ENCODE peak calls at places on chromosomes 16 and 17, in four cellular contexts. One of them, this sample, is unnamed. For H3K4me1, the result is how much of the 10 kb centered on the place peaks cover.

GRCh38 chr17:37844977-37845293 is 79.3 kb upstream of the TBC1D3K start:
- DNase-seq in GM23248: no peak
- DNase-seq in SJSA1: no peak
- DNase-seq in PC-9: no peak
- DNase-seq in this sample: no peak

GRCh38 chr16:85182774-85183173 is 70.5 kb upstream of the CIBAR2 start:
- DNase-seq in GM23248: no peak
- DNase-seq in PC-9: no peak
- DNase-seq in SJSA1: no peak
- DNase-seq in this sample: no peak

GRCh38 chr16:85988723-85989313 is 89.9 kb downstream of the IRF8 start:
- DNase-seq in GM23248: no peak
- DNase-seq in SJSA1: no peak
- DNase-seq in PC-9: no peak
- DNase-seq in this sample: no peak

GRCh38 chr16:50619702-50620491 is 61.2 kb downstream of the SNX20 start:
- DNase-seq in GM23248: no peak
- DNase-seq in PC-9: no peak
- DNase-seq in SJSA1: no peak
- DNase-seq in this sample: no peak

GRCh38 chr17:15404116-15404730 is 62.8 kb upstream of the TEKT3 start:
- DNase-seq in PC-9: no peak
- DNase-seq in GM23248: peak
- DNase-seq in SJSA1: no peak
- DNase-seq in this sample: no peak

GRCh38 chr16:85659805-85660511 is 28.8 kb downstream of the GINS2 start:
- DNase-seq in PC-9: no peak
- DNase-seq in GM23248: peak
- DNase-seq in SJSA1: peak
- DNase-seq in this sample: peak

GRCh38 chr17:41777579-41778188 is 8.8 kb downstream of the JUP start:
- DNase-seq in GM23248: peak
- DNase-seq in SJSA1: peak
- DNase-seq in PC-9: peak
- DNase-seq in this sample: peak

GRCh38 chr17:42537156-42537805 is 1.2 kb downstream of the NAGLU start:
- DNase-seq in PC-9: no peak
- DNase-seq in SJSA1: no peak
- DNase-seq in GM23248: no peak
- DNase-seq in this sample: no peak

GRCh38 chr17:55161935-55162555 is 102.7 kb upstream of the HLF start:
- DNase-seq in GM23248: peak
- DNase-seq in SJSA1: peak
- DNase-seq in PC-9: peak
- DNase-seq in this sample: no peak

GRCh38 chr16:89956511-89957213 is 8.1 kb downstream of the DEF8 start:
- DNase-seq in GM23248: no peak
- DNase-seq in PC-9: no peak
- DNase-seq in SJSA1: no peak
- DNase-seq in this sample: no peak

GRCh38 chr17:6574689-6575595 is 18.6 kb upstream of the PITPNM3 start:
- DNase-seq in SJSA1: peak
- DNase-seq in GM23248: peak
- DNase-seq in PC-9: no peak
- DNase-seq in this sample: no peak

GRCh38 chr16:14502932-14503741 is 126.9 kb downstream of the PARN start:
- DNase-seq in PC-9: peak
- DNase-seq in SJSA1: no peak
- DNase-seq in GM23248: peak
- DNase-seq in this sample: no peak

GRCh38 chr16:79651363-79651762 is 50.8 kb upstream of the MAF start:
- DNase-seq in GM23248: peak
- DNase-seq in SJSA1: peak
- DNase-seq in PC-9: no peak
- DNase-seq in this sample: no peak

GRCh38 chr16:445566-445965 is 20.1 kb downstream of the RAB11FIP3 start:
- DNase-seq in GM23248: no peak
- DNase-seq in PC-9: no peak
- DNase-seq in SJSA1: no peak
- DNase-seq in this sample: no peak

GRCh38 chr16:76583466-76583865 is 306.3 kb downstream of the CNTNAP4 start:
- DNase-seq in GM23248: peak
- DNase-seq in PC-9: no peak
- DNase-seq in SJSA1: no peak
- DNase-seq in this sample: no peak

GRCh38 chr16:15876503-15876902 is 11.9 kb downstream of the CEP20 start:
- DNase-seq in GM23248: no peak
- DNase-seq in PC-9: peak
- DNase-seq in SJSA1: no peak
- DNase-seq in this sample: no peak

GRCh38 chr16:68319185-68319908 is 8.5 kb downstream of the PRMT7 start:
- DNase-seq in GM23248: no peak
- DNase-seq in PC-9: no peak
- DNase-seq in SJSA1: no peak
- DNase-seq in this sample: no peak

GRCh38 chr16:82070656-82071369 is 35.8 kb downstream of the HSD17B2 start:
- DNase-seq in PC-9: no peak
- DNase-seq in SJSA1: peak
- DNase-seq in GM23248: peak
- DNase-seq in this sample: no peak

DNA sequence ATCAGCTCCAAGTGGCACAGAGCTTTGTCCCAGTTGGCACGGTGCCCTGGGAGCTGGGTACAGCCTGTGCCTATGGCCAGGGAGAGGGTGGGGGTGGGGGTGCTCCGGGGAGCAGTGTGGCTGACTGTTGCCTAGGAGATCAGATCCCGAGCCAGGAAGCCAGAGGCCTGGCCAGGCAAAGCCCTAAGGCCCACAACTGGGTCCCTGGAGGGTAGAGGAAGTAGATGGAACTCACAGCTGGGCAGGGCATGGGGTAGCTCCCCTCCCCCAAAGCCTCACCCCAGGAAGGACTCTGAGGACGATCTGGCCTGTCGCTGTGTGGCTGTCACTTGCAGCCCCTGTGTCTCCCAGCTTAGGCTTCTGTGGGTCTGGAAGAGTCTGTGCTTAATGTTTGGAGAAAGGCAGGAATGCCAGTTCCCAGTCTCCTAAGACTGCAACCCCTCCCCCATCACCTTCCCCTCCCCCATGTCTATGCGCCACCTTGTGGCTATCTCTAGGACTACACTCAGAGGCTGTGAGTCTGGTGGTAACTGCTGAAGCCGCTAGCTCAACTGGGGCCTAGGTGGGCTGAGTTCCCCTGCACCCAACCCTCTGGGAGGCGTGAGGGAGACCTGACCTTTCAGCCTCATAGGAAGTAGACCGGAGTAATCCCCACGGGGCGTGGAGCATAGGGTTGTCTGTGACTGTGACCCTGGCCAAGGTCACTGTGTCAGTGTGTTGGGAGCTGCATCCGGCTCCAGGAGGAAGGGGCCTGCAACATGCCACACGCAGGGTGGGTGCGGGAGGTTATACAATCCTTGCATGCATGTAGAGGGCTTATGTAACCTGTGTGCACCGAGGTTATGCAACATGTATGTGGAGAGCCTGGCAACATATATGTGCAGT is 12.7 kb downstream of the THRA start:
- DNase-seq in GM23248: peak
- DNase-seq in PC-9: no peak
- DNase-seq in SJSA1: peak
- DNase-seq in this sample: no peak
- H3K4me1 ChIP-seq in GM23248: under half
- H3K4me1 ChIP-seq in PC-9: under half
- H3K4me1 ChIP-seq in SJSA1: under half
- H3K4me1 ChIP-seq in this sample: under half

DNA sequence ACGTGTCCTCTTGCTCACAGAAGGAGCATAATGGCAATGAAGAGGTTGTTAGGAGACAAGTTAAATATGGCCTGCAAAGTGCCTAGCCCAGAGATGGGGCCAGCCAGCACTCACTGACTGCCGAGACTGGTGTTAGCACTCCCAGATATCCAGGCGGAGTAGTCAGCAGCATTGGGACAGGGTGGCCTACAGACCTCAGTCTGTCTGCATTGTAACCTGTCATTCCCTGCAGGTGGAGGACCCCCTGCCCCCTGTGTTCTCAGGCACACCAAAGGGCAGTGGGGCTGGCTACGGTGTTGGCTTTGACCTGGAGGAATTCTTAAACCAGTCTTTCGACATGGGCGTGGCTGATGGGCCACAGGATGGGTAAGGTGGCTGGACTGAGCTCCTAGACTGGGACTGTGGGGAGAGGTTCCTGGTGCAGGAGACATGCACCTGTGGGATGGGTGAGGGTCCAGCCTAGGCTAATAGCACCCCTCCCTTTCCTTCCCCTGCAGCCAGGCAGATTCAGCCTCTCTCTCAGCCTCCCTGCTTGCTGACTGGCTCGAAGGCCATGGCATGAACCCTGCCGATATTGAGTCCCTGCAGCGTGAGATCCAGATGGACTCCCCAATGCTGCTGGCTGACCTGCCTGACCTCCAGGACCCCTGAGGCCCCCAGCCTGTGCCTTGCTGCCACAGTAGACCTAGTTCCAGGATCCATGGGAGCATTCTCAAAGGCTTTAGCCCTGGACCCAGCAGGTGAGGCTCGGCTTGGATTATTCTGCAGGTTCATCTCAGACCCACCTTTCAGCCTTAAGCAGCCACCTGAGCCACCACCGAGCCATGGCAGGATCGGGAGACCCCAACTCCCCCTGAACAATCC is 4.2 kb downstream of the MFAP4 start:
- DNase-seq in PC-9: no peak
- DNase-seq in GM23248: no peak
- DNase-seq in SJSA1: no peak
- DNase-seq in this sample: no peak
- H3K27ac ChIP-seq in PC-9: no peak
- H3K27ac ChIP-seq in GM23248: no peak
- H3K27ac ChIP-seq in SJSA1: no peak
- H3K27ac ChIP-seq in this sample: no peak

DNA sequence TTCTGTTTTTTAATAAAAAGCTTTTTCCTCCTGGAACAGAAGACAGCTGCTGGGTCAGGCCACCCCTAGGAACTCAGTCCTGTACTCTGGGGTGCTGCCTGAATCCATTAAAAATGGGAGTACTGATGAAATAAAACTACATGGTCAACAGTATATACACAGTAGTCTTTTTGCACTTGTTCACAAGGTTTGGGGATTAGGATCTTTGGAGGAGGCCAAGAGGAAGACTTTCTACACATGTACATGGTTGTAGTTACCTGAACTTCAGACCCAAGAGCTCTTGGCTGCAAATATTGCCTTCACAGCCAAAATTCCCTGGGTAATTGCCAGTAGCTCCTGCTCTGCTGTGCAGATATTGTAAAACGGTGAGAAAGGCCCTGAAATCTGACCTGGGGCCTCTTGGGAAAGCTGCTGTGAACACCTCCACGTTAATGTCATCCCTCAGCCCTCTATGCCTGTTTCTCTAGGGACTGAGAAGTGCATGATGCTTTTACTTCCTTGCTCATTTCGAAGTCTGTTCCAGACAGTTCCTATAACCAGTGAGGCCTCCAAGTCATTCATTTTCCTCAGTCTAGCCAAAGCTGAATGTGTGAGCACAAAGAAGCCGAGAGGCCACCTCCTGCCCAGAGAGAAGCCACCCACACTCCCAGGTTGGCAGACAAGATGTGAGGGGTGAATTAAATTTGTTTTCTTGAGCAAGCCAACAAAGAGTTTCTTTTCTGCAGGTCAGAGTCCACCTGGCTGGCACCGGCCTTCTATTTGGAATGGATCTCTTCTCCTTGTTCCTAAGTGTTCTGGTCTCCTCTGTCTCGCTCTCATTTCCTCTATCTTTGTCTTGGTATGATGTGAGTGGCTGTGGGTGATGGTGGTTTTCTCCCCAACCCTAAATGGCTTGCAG is 15.9 kb downstream of the ANKRD40 start:
- DNase-seq in PC-9: no peak
- DNase-seq in GM23248: peak
- DNase-seq in SJSA1: no peak
- DNase-seq in this sample: no peak
- H3K4me1 ChIP-seq in PC-9: half or more
- H3K4me1 ChIP-seq in GM23248: half or more
- H3K4me1 ChIP-seq in SJSA1: under half
- H3K4me1 ChIP-seq in this sample: half or more

DNA sequence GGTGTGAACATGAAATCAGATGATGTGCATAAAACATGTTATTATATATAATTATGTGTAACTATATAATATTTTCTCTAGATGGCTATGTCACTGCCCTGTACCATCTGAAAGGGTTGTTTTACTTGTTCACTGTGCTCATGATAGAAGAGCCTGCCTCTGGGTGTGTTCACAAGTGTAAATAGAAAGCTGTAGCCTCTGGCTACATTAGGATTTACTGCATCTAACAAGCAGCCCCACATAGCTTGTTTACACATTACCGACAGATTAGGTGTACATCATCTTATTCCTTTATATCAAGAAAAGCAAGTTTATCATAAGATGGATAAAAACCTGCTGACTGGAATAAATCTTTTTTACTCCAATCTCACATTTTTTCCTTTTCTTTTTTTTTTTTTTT is 46.1 kb downstream of the CHD9 start:
- DNase-seq in SJSA1: no peak
- DNase-seq in GM23248: no peak
- DNase-seq in PC-9: peak
- DNase-seq in this sample: no peak
- H3K27ac ChIP-seq in SJSA1: no peak
- H3K27ac ChIP-seq in GM23248: peak
- H3K27ac ChIP-seq in PC-9: peak
- H3K27ac ChIP-seq in this sample: peak

GRCh38 chr17:45706033-45706432 is 78.1 kb upstream of the CRHR1 start:
- DNase-seq in GM23248: no peak
- DNase-seq in PC-9: no peak
- DNase-seq in SJSA1: no peak
- DNase-seq in this sample: no peak
- H3K4me1 ChIP-seq in GM23248: under half
- H3K4me1 ChIP-seq in PC-9: under half
- H3K4me1 ChIP-seq in SJSA1: under half
- H3K4me1 ChIP-seq in this sample: under half

DNA sequence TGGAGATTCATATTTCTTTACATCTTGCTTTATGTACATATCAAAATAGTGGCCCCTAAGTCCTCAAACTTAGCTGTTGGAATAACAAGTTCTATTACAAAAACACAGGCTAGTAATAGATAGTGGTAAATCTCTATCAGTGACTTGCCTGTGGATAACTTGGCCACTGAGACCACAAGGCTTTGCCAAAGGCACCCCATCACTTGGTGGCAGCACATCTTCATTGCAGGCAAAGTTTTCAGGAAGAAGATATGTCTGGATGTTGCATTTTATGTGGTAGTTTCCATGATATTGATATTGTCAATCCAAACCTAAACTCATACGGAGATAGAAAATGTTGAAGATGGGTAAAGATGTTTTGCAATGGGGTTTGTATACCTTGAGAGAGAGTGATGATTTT is 58.5 kb downstream of the KNOP1 start:
- DNase-seq in SJSA1: no peak
- DNase-seq in PC-9: no peak
- DNase-seq in GM23248: no peak
- DNase-seq in this sample: no peak
- H3K27ac ChIP-seq in SJSA1: no peak
- H3K27ac ChIP-seq in PC-9: no peak
- H3K27ac ChIP-seq in GM23248: no peak
- H3K27ac ChIP-seq in this sample: no peak